ENCODE peak calls at places on chromosomes 12 and 14, in six cellular contexts. O, M, A, G, U and Z are unnamed samples.
A peak's percentile ranks its signal among the peaks of the same experiment; 100 is the strongest.

GRCh38 chr12:61654698-61655097 is 605.5 kb upstream of the USP15 start:
- DNase-seq in M (no peak), G (no peak), O (no peak), U (peak; percentile 23), A (peak; percentile 4), Z (peak; percentile 18)

GRCh38 chr14:68685419-68686211 is 107.3 kb downstream of the ZFP36L1 start:
- DNase-seq in M (no peak), G (peak; percentile 45), U (peak; percentile 87), O (peak; percentile 82), A (peak; percentile 82), Z (no peak)

GRCh38 chr14:38211258-38211735 is 3.6 kb downstream of the SSTR1 start:
- DNase-seq in A (peak; percentile 3), U (no peak), M (no peak), G (no peak), O (no peak), Z (no peak)

GRCh38 chr12:54240129-54240528 is 39.8 kb downstream of the CBX5 start:
- DNase-seq in O (no peak), A (no peak), U (no peak), G (no peak), M (no peak), Z (no peak)

GRCh38 chr12:98894412-98895085 is 249.5 kb downstream of the APAF1 start:
- DNase-seq in A (no peak), M (no peak), U (no peak), O (no peak), G (no peak), Z (no peak)

GRCh38 chr14:54567634-54568561 is 970 bp downstream of the SAMD4A start:
- DNase-seq in G (peak; percentile 55), O (peak; percentile 42), M (no peak), A (peak; percentile 44), U (peak; percentile 53), Z (no peak)

GRCh38 chr12:107318804-107319535 is 225.6 kb upstream of the CRY1 start:
- DNase-seq in O (peak; percentile 23), G (no peak), A (peak; percentile 41), M (no peak), U (peak; percentile 59), Z (no peak)

GRCh38 chr14:67263499-67264149 is 22.4 kb downstream of the PALS1 start:
- DNase-seq in A (peak; percentile 61), G (no peak), U (no peak), O (no peak), M (no peak), Z (no peak)

GRCh38 chr14:57071639-57072038 is 197.1 kb downstream of the EXOC5 start:
- DNase-seq in U (no peak), A (no peak), O (no peak), G (no peak), M (no peak), Z (no peak)

GRCh38 chr12:4270670-4271432 is 2.7 kb upstream of the CCND2 start:
- DNase-seq in M (no peak), O (peak; percentile 30), G (peak; percentile 61), A (peak; percentile 30), U (peak; percentile 86), Z (no peak)

GRCh38 chr12:66013224-66013623 is 117.3 kb downstream of the LLPH start:
- DNase-seq in G (no peak), U (no peak), O (no peak), A (no peak), M (no peak), Z (no peak)

GRCh38 chr12:92073123-92073522 is 72.5 kb downstream of the BTG1 start:
- DNase-seq in M (no peak), A (no peak), G (no peak), U (no peak), O (no peak), Z (no peak)

GRCh38 chr12:56257491-56258067 is 605 bp downstream of the ANKRD52 start:
- DNase-seq in M (no peak), O (no peak), G (no peak), U (no peak), A (peak; percentile 20), Z (no peak)

GRCh38 chr12:25824729-25825128 is 133.8 kb upstream of the RASSF8 start:
- DNase-seq in M (no peak), U (no peak), A (no peak), O (no peak), G (no peak), Z (peak; percentile 76)

GRCh38 chr12:16599081-16599480 is 6.9 kb downstream of the LMO3 start:
- DNase-seq in U (no peak), G (no peak), O (no peak), M (no peak), A (no peak), Z (no peak)

GRCh38 chr12:48143898-48144297 is 13.4 kb downstream of the ASB8 start:
- DNase-seq in M (no peak), G (no peak), U (no peak), O (no peak), A (no peak), Z (no peak)

GRCh38 chr12:93751864-93752610 is 74.9 kb downstream of the CRADD start:
- DNase-seq in M (peak; percentile 95), U (no peak), O (no peak), A (peak; percentile 37), G (no peak), Z (no peak)

GRCh38 chr12:131833896-131834641 is 5.9 kb downstream of the MMP17 start:
- DNase-seq in M (no peak), O (no peak), G (no peak), U (peak; percentile 45), A (peak; percentile 62), Z (no peak)

GRCh38 chr12:25781223-25781622 is 177.3 kb upstream of the RASSF8 start:
- DNase-seq in M (no peak), O (no peak), G (no peak), U (no peak), A (no peak), Z (no peak)

GRCh38 chr12:4290011-4290790 is 16.6 kb downstream of the CCND2 start:
- DNase-seq in M (no peak), O (no peak), A (no peak), G (no peak), U (no peak), Z (no peak)

GRCh38 chr12:121144416-121144914 is 11.8 kb downstream of the P2RX7 start:
- DNase-seq in M (no peak), G (no peak), O (no peak), A (peak; percentile 63), U (peak; percentile 86), Z (no peak)

GRCh38 chr14:94671870-94672444 is 59.8 kb downstream of the SERPINA3 start:
- DNase-seq in M (no peak), A (peak; percentile 31), U (no peak), G (no peak), O (no peak), Z (no peak)

GRCh38 chr12:11228268-11228879 is 41.1 kb downstream of the PRB3 start:
- DNase-seq in U (peak; percentile 57), A (peak; percentile 31), O (no peak), G (no peak), M (no peak), Z (peak; percentile 32)

GRCh38 chr14:49480053-49480452 is 106.1 kb downstream of the RPS29 start:
- DNase-seq in O (no peak), G (no peak), U (no peak), M (no peak), A (no peak), Z (no peak)

GRCh38 chr12:52494518-52494917 is 1.5 kb upstream of the KRT6A start:
- DNase-seq in O (no peak), G (peak; percentile 56), M (no peak), U (peak; percentile 34), A (peak; percentile 88), Z (no peak)

GRCh38 chr14:72616811-72617210 is 277.1 kb downstream of the DPF3 start:
- DNase-seq in A (no peak), M (no peak), G (no peak), U (no peak), O (no peak), Z (no peak)

GRCh38 chr14:87332001-87332400 is 661.0 kb downstream of the GALC start:
- DNase-seq in A (peak; percentile 80), O (no peak), U (no peak), G (no peak), M (no peak), Z (no peak)

GRCh38 chr14:94176808-94177207 is 2.7 kb downstream of the PPP4R4 start:
- DNase-seq in O (no peak), G (no peak), A (no peak), M (no peak), U (no peak), Z (no peak)

GRCh38 chr12:111298583-111299436 is 70.1 kb downstream of the PHETA1 start:
- DNase-seq in G (no peak), O (peak; percentile 54), M (no peak), U (peak; percentile 75), A (peak; percentile 46), Z (no peak)

GRCh38 chr12:106248177-106248848 is 493 bp upstream of the CKAP4 start:
- DNase-seq in O (peak; percentile 27), M (no peak), G (peak; percentile 71), U (peak; percentile 30), A (peak; percentile 82), Z (no peak)

GRCh38 chr14:67622675-67623074 is 3.0 kb downstream of the ARG2 start:
- DNase-seq in M (peak; percentile 50), G (peak; percentile 56), U (peak; percentile 62), O (no peak), A (peak; percentile 81), Z (no peak)

DNA sequence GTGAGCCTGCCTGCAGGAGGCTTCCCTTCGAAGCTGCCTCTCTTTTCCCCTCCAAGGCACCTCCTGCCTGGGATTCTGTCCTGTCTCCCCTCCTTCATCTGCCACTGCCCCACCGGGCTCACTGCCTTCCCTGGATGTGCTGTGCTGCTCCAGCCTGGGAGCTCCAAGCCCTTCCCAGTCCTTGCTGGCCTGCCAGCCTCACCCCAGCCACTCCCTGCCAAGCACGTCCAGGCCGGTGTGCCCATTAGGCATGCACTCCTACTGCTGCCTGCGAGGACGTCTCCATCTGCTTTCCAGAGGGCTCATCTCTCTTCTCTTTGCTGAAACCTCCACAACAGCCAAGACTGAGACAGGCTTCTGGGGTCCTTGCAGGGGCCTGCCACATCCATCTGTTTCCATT is 8.4 kb upstream of the SLC25A47 start:
- DNase-seq in A (no peak), O (no peak), G (no peak), M (no peak), U (no peak), Z (no peak)
- H3K4me3 ChIP-seq in A (no peak overlapping the region), O (no peak overlapping the region), G (no peak overlapping the region), M (no peak overlapping the region), U (no peak overlapping the region), Z (no peak overlapping the region)

GRCh38 chr12:124474709-124475108 is 92.7 kb downstream of the NCOR2 start:
- DNase-seq in A (no peak), O (no peak), M (no peak), G (no peak), U (no peak), Z (no peak)
- TF ChIP-seq CTCF in A (no peak), O (no peak), M (no peak), G (no peak), U (no peak), Z (no peak)

GRCh38 chr12:6790496-6791150 is 1.3 kb downstream of the CD4 start:
- DNase-seq in A (no peak), M (no peak), G (no peak), U (peak; percentile 51), O (no peak), Z (no peak)
- H3K4me3 ChIP-seq in A (no peak overlapping the region), M (no peak overlapping the region), G (no peak overlapping the region), U (peak overlapping the region; percentile 83), O (no peak overlapping the region), Z (no peak overlapping the region)

DNA sequence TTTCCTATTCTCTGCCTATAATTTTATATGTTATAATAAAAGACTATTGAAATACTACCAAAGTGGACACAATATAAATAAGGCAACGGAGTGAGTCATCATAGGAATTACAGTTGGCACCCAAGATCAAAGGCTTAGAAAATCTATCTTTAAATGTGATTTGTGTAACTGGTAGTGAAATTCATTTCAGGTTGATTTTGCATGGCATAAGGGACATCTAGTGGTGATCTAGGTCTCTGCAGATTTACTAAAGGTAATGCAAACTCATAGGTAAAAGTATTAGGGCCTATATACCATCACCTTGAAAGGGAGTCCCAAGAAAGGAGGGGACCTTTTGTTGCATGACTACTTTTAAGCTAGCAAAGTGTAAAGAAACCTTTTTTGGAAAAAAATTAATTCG is 527.2 kb downstream of the NRXN3 start:
- DNase-seq in M (no peak), G (no peak), A (peak; percentile 49), O (no peak), U (peak; percentile 18), Z (peak; percentile 14)
- TF ChIP-seq CTCF in M (peak; percentile 62), G (no peak), A (peak; percentile 60), O (no peak), U (peak; percentile 25), Z (peak; percentile 77)